ENCODE peak calls at places on chromosomes 1 and 21, in ten cellular contexts. X, B, V, S, H, T, K, A, U and Z are unnamed samples.

GRCh38 chr1:17557986-17558385 is 18.5 kb downstream of the ARHGEF10L start:
- DNase-seq in X (no peak), B (no peak), V (no peak), S (no peak), H (no peak), T (no peak), K (no peak), A (no peak), U (no peak), Z (no peak)

GRCh38 chr1:151858030-151858746 is 4.7 kb upstream of the THEM5 start:
- DNase-seq in X (no peak), B (peak), V (no peak), S (no peak), H (no peak), T (no peak), K (no peak), A (no peak), U (no peak), Z (no peak)

GRCh38 chr1:112673589-112674439 is 645 bp upstream of the MOV10 start:
- DNase-seq in X (peak), B (peak), V (peak), S (no peak), H (peak), T (no peak), K (peak), A (no peak), U (no peak), Z (no peak)

GRCh38 chr1:25161981-25162380 is 70.3 kb downstream of the SYF2 start:
- DNase-seq in X (no peak), B (peak), V (no peak), S (no peak), H (no peak), T (no peak), K (peak), A (no peak), U (no peak), Z (no peak)

GRCh38 chr1:99613716-99614115 is 32.2 kb upstream of the PALMD start:
- DNase-seq in X (no peak), B (peak), V (no peak), S (no peak), H (no peak), T (no peak), K (no peak), A (no peak), U (no peak), Z (no peak)

GRCh38 chr1:47436979-47437517 is 796 bp upstream of the FOXD2 start:
- DNase-seq in X (peak), B (peak), V (no peak), S (peak), H (peak), T (no peak), K (no peak), A (no peak), U (no peak), Z (peak)

GRCh38 chr1:82893712-82894111 is 1093.0 kb downstream of the ADGRL2 start:
- DNase-seq in X (peak), B (no peak), V (no peak), S (no peak), H (no peak), T (no peak), K (no peak), A (no peak), U (no peak), Z (no peak)

GRCh38 chr1:20102875-20103274 is 16.5 kb downstream of the PLA2G2D start:
- DNase-seq in X (no peak), B (peak), V (peak), S (no peak), H (peak), T (no peak), K (peak), A (no peak), U (no peak), Z (no peak)

GRCh38 chr21:41660748-41661147 is 106.1 kb downstream of the RIPK4 start:
- DNase-seq in X (no peak), B (no peak), V (no peak), S (no peak), H (no peak), T (no peak), K (no peak), A (no peak), U (no peak), Z (no peak)

GRCh38 chr1:173190101-173190895 is 16.8 kb downstream of the TNFSF4 start:
- DNase-seq in X (peak), B (peak), V (peak), S (no peak), H (peak), T (peak), K (no peak), A (no peak), U (no peak), Z (no peak)

GRCh38 chr21:46626536-46627302 is 8.8 kb upstream of the PRMT2 start:
- DNase-seq in X (no peak), B (no peak), V (no peak), S (no peak), H (no peak), T (no peak), K (no peak), A (no peak), U (no peak), Z (no peak)